ENCODE peak calls at places on chromosomes 4 and X, in ten cellular contexts. L, Y, H, N, R, C, M, Q, D and W are unnamed samples.

GRCh38 chrX:20011608-20012007 is 20.7 kb upstream of the BCLAF3 start:
- DNase-seq in L (no peak), Y (no peak), H (no peak), N (no peak), R (no peak), C (no peak), M (no peak), Q (no peak), D (no peak), W (peak; percentile 4)

GRCh38 chrX:47751670-47752069 is 85.0 kb upstream of the ZNF81 start:
- DNase-seq in L (peak; percentile 13), Y (no peak), H (no peak), N (peak; percentile 26), R (peak; percentile 62), C (peak; percentile 2), M (no peak), Q (peak; percentile 59), D (peak; percentile 55), W (no peak)

GRCh38 chr4:86898562-86898961 is 6.3 kb upstream of the C4orf36 start:
- DNase-seq in L (no peak), Y (peak; percentile 17), H (no peak), N (no peak), R (no peak), C (no peak), M (no peak), Q (peak; percentile 48), D (peak; percentile 25), W (no peak)

GRCh38 chr4:142474398-142475087 is 371.6 kb downstream of the INPP4B start:
- DNase-seq in L (peak; percentile 53), Y (no peak), H (peak; percentile 22), N (peak; percentile 95), R (peak; percentile 56), C (peak; percentile 26), M (no peak), Q (no peak), D (peak; percentile 98), W (no peak)

GRCh38 chr4:1170805-1171305 is 1.5 kb downstream of the SPON2 start:
- DNase-seq in L (no peak), Y (no peak), H (no peak), N (no peak), R (no peak), C (no peak), M (no peak), Q (no peak), D (no peak), W (no peak)

GRCh38 chrX:700936-701335 is 70.3 kb downstream of the SHOX start:
- DNase-seq in L (no peak), Y (no peak), H (no peak), N (no peak), R (no peak), C (no peak), M (no peak), Q (peak; percentile 63), D (no peak), W (no peak)

GRCh38 chr4:42397635-42398447 is 553 bp downstream of the SHISA3 start:
- DNase-seq in L (no peak), Y (peak; percentile 56), H (peak; percentile 17), N (peak; percentile 25), R (peak; percentile 36), C (peak; percentile 37), M (no peak), Q (peak; percentile 75), D (peak; percentile 21), W (peak; percentile 32)

GRCh38 chrX:9525511-9526248 is 60.8 kb downstream of the TBL1X start:
- DNase-seq in L (no peak), Y (peak; percentile 20), H (peak; percentile 25), N (no peak), R (no peak), C (peak; percentile 38), M (no peak), Q (peak; percentile 28), D (no peak), W (no peak)

GRCh38 chrX:122868626-122869025 is 315.5 kb upstream of the GRIA3 start:
- DNase-seq in L (no peak), Y (no peak), H (peak; percentile 30), N (no peak), R (peak; percentile 1), C (peak; percentile 43), M (no peak), Q (no peak), D (no peak), W (no peak)

GRCh38 chr4:165834116-165834515 is 38.9 kb upstream of the TLL1 start:
- DNase-seq in L (no peak), Y (no peak), H (no peak), N (no peak), R (no peak), C (no peak), M (no peak), Q (no peak), D (no peak), W (no peak)

GRCh38 chr4:157185363-157185762 is 35.2 kb upstream of the GRIA2 start:
- DNase-seq in L (no peak), Y (no peak), H (no peak), N (no peak), R (no peak), C (no peak), M (no peak), Q (no peak), D (no peak), W (no peak)

GRCh38 chr4:150743564-150744342 is 161.8 kb downstream of the MAB21L2 start:
- DNase-seq in L (no peak), Y (no peak), H (peak; percentile 42), N (peak; percentile 9), R (no peak), C (peak; percentile 51), M (peak; percentile 4), Q (no peak), D (no peak), W (peak; percentile 26)

GRCh38 chr4:30840571-30840970 is 120.4 kb downstream of the PCDH7 start:
- DNase-seq in L (no peak), Y (no peak), H (peak; percentile 54), N (no peak), R (no peak), C (peak; percentile 58), M (no peak), Q (no peak), D (no peak), W (peak; percentile 43)

DNA sequence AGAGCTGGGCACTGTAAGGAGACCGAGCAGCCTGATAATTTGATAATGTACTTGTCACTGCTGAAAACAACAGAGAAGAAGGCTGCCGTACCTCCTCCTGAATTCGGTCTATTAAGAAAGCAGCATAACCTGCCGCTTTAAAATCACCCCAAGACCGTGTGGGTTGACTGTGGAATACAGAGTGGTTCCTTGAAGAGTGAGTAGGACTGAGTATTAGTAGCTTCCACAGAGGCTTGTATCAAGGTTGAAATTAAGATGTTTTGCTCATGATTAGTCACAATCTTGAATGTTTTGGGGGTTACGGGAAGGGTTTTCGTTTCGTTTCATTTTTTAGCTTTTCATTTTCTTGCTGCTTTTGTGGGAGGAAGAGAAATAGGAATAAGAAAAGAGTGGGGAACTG is 47.0 kb downstream of the PTCHD1 start:
- DNase-seq in L (no peak), Y (peak; percentile 3), H (no peak), N (no peak), R (no peak), C (no peak), M (no peak), Q (no peak), D (no peak), W (no peak)
- H3K4me3 ChIP-seq in L (no peak overlapping the region), Y (no peak overlapping the region), H (no peak overlapping the region), N (no peak overlapping the region), R (no peak overlapping the region), C (no peak overlapping the region), M (no peak overlapping the region), Q (no peak overlapping the region), D (no peak overlapping the region), W (no peak overlapping the region)

DNA sequence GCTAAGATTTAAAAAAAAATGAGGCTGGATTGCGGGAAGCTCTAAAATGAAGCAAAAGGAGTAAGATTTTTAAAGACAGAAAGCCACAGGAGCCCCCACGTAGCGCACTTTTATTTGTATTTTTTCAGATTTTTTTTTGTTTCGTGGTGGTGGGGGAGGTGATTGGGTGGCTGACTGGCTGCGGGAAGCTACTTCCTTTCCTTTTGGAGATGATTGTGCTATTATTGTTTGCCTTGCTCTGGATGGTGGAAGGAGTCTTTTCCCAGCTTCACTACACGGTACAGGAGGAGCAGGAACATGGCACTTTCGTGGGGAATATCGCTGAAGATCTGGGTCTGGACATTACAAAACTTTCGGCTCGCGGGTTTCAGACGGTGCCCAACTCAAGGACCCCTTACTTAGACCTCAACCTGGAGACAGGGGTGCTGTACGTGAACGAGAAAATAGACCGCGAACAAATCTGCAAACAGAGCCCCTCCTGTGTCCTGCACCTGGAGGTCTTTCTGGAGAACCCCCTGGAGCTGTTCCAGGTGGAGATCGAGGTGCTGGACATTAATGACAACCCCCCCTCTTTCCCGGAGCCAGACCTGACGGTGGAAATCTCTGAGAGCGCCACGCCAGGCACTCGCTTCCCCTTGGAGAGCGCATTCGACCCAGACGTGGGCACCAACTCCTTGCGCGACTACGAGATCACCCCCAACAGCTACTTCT is 993 bp downstream of the PCDH10 start:
- DNase-seq in L (no peak), Y (peak; percentile 59), H (no peak), N (no peak), R (no peak), C (peak; percentile 39), M (no peak), Q (peak; percentile 3), D (no peak), W (peak; percentile 24)
- TF ChIP-seq EZH2 in L (no peak), Y (no peak), H (no peak), N (no peak), R (peak; percentile 33), C (no peak), M (no peak), Q (peak; percentile 60), D (no peak), W (no peak)

GRCh38 chr4:184822356-184822755 is 3.4 kb downstream of the ACSL1 start:
- DNase-seq in L (no peak), Y (no peak), H (no peak), N (no peak), R (no peak), C (no peak), M (no peak), Q (no peak), D (no peak), W (no peak)
- H3K4me3 ChIP-seq in L (no peak overlapping the region), Y (no peak overlapping the region), H (no peak overlapping the region), N (no peak overlapping the region), R (no peak overlapping the region), C (no peak overlapping the region), M (peak overlapping the region; percentile 77), Q (no peak overlapping the region), D (no peak overlapping the region), W (no peak overlapping the region)

GRCh38 chr4:37243061-37243460 is 1.5 kb upstream of the NWD2 start:
- DNase-seq in L (no peak), Y (no peak), H (no peak), N (no peak), R (no peak), C (no peak), M (no peak), Q (peak; percentile 59), D (no peak), W (no peak)

GRCh38 chr4:37244583-37245390 is at the start of gene NWD2:
- DNase-seq in L (no peak), Y (no peak), H (no peak), N (peak; percentile 16), R (peak; percentile 25), C (peak; percentile 12), M (no peak), Q (peak; percentile 55), D (no peak), W (peak; percentile 2)

GRCh38 chr4:37246891-37247290 is 2.3 kb downstream of the NWD2 start:
- DNase-seq in L (no peak), Y (no peak), H (no peak), N (no peak), R (no peak), C (no peak), M (no peak), Q (no peak), D (peak; percentile 20), W (no peak)

GRCh38 chr4:37243722-37244582 is 591 bp upstream of the NWD2 start:
- DNase-seq in L (no peak), Y (no peak), H (no peak), N (peak; percentile 17), R (no peak), C (peak; percentile 0), M (no peak), Q (peak; percentile 83), D (no peak), W (no peak)

GRCh38 chr4:37245391-37245954 is 930 bp downstream of the NWD2 start:
- DNase-seq in L (no peak), Y (no peak), H (no peak), N (no peak), R (no peak), C (no peak), M (no peak), Q (peak; percentile 57), D (no peak), W (no peak)
- TF ChIP-seq EZH2 in L (no peak), Y (no peak), H (no peak), N (no peak), R (no peak), C (no peak), M (no peak), Q (no peak), D (no peak), W (no peak)